ENCODE peak calls at places on chromosomes 5 and 9, in four cellular contexts. F is HL-60, R is K562, I is GM12878. E is an unnamed sample.

GRCh38 chr9:125889524-125890473 is 142.6 kb downstream of the PBX3 start:
- DNase-seq in F (no peak), R (no peak), I (no peak), E (peak; percentile 47)

GRCh38 chr5:158287643-158288228 is 428.8 kb upstream of the CLINT1 start:
- DNase-seq in F (no peak), R (no peak), I (no peak), E (no peak)

GRCh38 chr5:1167728-1168709 is 33.4 kb upstream of the SLC6A19 start:
- DNase-seq in F (peak; percentile 51), R (peak; percentile 73), I (no peak), E (peak; percentile 80)

GRCh38 chr5:52809884-52810283 is 22.2 kb downstream of the ITGA1 start:
- DNase-seq in F (no peak), R (no peak), I (no peak), E (no peak)

GRCh38 chr5:77133061-77133758 is 46.1 kb upstream of the ZBED3 start:
- DNase-seq in F (no peak), R (no peak), I (no peak), E (no peak)

GRCh38 chr5:10610058-10610457 is 46.2 kb downstream of the ANKRD33B start:
- DNase-seq in F (no peak), R (no peak), I (no peak), E (no peak)

GRCh38 chr5:67233075-67233474 is 36.5 kb upstream of the CD180 start:
- DNase-seq in F (no peak), R (no peak), I (no peak), E (no peak)

GRCh38 chr9:100394819-100395218 is 32.1 kb upstream of the MSANTD3 start:
- DNase-seq in F (no peak), R (no peak), I (no peak), E (no peak)

GRCh38 chr5:135446615-135447014 is 533 bp downstream of the DCANP1 start:
- DNase-seq in F (no peak), R (no peak), I (no peak), E (no peak)

GRCh38 chr5:169548315-169548714 is 35.3 kb upstream of the SPDL1 start:
- DNase-seq in F (no peak), R (no peak), I (no peak), E (no peak)

GRCh38 chr5:71651554-71651953 is 64.4 kb downstream of the MCCC2 start:
- DNase-seq in F (no peak), R (no peak), I (no peak), E (no peak)

GRCh38 chr5:56454219-56454862 is 221.2 kb upstream of the ANKRD55 start:
- DNase-seq in F (no peak), R (no peak), I (no peak), E (no peak)

GRCh38 chr9:111352545-111352944 is 22.5 kb upstream of the OR2K2 start:
- DNase-seq in F (no peak), R (no peak), I (no peak), E (no peak)

GRCh38 chr5:141779642-141780041 is 97.6 kb upstream of the ARAP3 start:
- DNase-seq in F (no peak), R (no peak), I (no peak), E (no peak)

GRCh38 chr9:127548352-127548878 is 63.7 kb upstream of the STXBP1 start:
- DNase-seq in F (no peak), R (no peak), I (no peak), E (no peak)

GRCh38 chr5:6686916-6687409 is 26.3 kb upstream of the TENT4A start:
- DNase-seq in F (no peak), R (no peak), I (no peak), E (no peak)

GRCh38 chr5:6328173-6328572 is 50.2 kb downstream of the MED10 start:
- DNase-seq in F (no peak), R (peak; percentile 49), I (no peak), E (no peak)

GRCh38 chr5:65880673-65881072 is 45.7 kb upstream of the ERBIN start:
- DNase-seq in F (no peak), R (no peak), I (no peak), E (no peak)

GRCh38 chr5:132010645-132011560 is 555 bp downstream of the ACSL6 start:
- DNase-seq in F (no peak), R (peak; percentile 37), I (no peak), E (no peak)

GRCh38 chr9:17003576-17004240 is 131.1 kb upstream of the CNTLN start:
- DNase-seq in F (no peak), R (no peak), I (no peak), E (no peak)

GRCh38 chr9:17009071-17009470 is 125.8 kb upstream of the CNTLN start:
- DNase-seq in F (no peak), R (no peak), I (no peak), E (no peak)

GRCh38 chr9:17004500-17004899 is 130.3 kb upstream of the CNTLN start:
- DNase-seq in F (no peak), R (no peak), I (no peak), E (no peak)

DNA sequence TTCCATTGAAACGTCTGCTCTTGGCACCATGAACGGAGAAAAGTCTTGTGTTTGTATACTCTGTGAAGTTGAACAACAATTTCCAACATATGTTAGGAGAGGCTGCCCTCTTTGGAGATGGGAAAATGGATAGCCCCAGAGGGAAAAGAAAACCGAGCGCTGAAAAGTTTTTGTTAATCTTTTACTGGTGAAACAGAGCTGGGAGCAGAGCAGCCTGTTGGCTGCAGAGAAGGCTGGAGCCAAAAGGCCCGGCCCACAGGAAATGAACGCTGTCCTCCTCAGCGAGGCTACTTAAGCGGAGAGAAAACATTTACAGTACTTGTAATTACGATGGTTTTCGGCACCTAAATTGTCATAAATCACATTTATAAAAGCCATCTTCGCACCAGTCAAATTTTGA is 129.8 kb upstream of the CNTLN start:
- DNase-seq in F (no peak), R (no peak), I (no peak), E (no peak)
- TF ChIP-seq SPI1 in F (no peak), R (no peak), I (no peak), E (no peak)

GRCh38 chr5:139561655-139562451 is 714 bp downstream of the UBE2D2 start:
- DNase-seq in F (no peak), R (peak; percentile 84), I (no peak), E (peak; percentile 41)
- TF ChIP-seq POLR2AphosphoS5 in F (no peak), R (no peak), I (no peak), E (no peak)

GRCh38 chr5:88674262-88675158 is 208.5 kb downstream of the MEF2C start:
- DNase-seq in F (no peak), R (no peak), I (no peak), E (no peak)
- TF ChIP-seq SPI1 in F (no peak), R (no peak), I (no peak), E (no peak)

GRCh38 chr5:39217365-39218281 is 1.7 kb downstream of the FYB1 start:
- DNase-seq in F (peak; percentile 52), R (peak; percentile 80), I (peak; percentile 36), E (peak; percentile 22)
- TF ChIP-seq POLR2AphosphoS5 in F (no peak), R (no peak), I (no peak), E (no peak)